ENCODE peak calls at places on chromosomes 5 and 9, in four cellular contexts. B, C, N and U are unnamed samples.

GRCh38 chr9:33453286-33453882 is 6.0 kb upstream of the AQP3 start:
- DNase-seq in B (no peak), C (no peak), N (no peak), U (no peak)

GRCh38 chr9:128143409-128144238 is 5.6 kb upstream of the LCN2 start:
- DNase-seq in B (no peak), C (no peak), N (no peak), U (no peak)

GRCh38 chr9:126293522-126293889 is 33.1 kb upstream of the MVB12B start:
- DNase-seq in B (no peak), C (no peak), N (no peak), U (no peak)

GRCh38 chr9:95935861-95936578 is 60.5 kb downstream of the ERCC6L2 start:
- DNase-seq in B (no peak), C (no peak), N (no peak), U (no peak)

GRCh38 chr5:1867114-1867814 is 15.5 kb downstream of the IRX4 start:
- DNase-seq in B (no peak), C (no peak), N (no peak), U (no peak)

GRCh38 chr5:17069995-17070405 is 133.9 kb upstream of the MYO10 start:
- DNase-seq in B (no peak), C (no peak), N (no peak), U (peak)

GRCh38 chr9:126204197-126204596 is 122.4 kb upstream of the MVB12B start:
- DNase-seq in B (no peak), C (no peak), N (no peak), U (no peak)

GRCh38 chr9:8781447-8781846 is 981.9 kb upstream of the DMAC1 start:
- DNase-seq in B (no peak), C (no peak), N (no peak), U (no peak)